ENCODE peak calls at places on chromosomes 7 and 10, in ten cellular contexts. R is CD4-positive, CD25-positive, alpha-beta regulatory T cell; K is colonic mucosa; Z is adrenal gland; L is HepG2; P is dorsolateral prefrontal cortex; E is mesenchymal stem cell; J is osteoblast; U is cardiac muscle cell; O is stomach. W is an unnamed sample.

GRCh38 chr7:44187636-44188416 is 1.4 kb downstream of the GCK start:
- DNase-seq in E (no peak), K (no peak), P (no peak), Z (no peak), U (no peak), R (no peak), L (no peak), O (no peak), J (no peak), W (no peak)

GRCh38 chr7:148481965-148482626 is 108.5 kb upstream of the C7orf33 start:
- DNase-seq in O (no peak), J (no peak), U (no peak), P (no peak), E (no peak), L (no peak), K (no peak), R (no peak), Z (no peak), W (no peak)

GRCh38 chr7:100100420-100101015 is 679 bp downstream of the MCM7 start:
- DNase-seq in L (peak; percentile 89), E (peak; percentile 99), R (peak; percentile 93), P (peak; percentile 76), J (peak; percentile 99), K (peak; percentile 91), U (peak; percentile 100), O (peak; percentile 95), Z (peak; percentile 94), W (peak; percentile 93)

GRCh38 chr7:102468416-102469350 is 3.9 kb downstream of the LRWD1 start:
- DNase-seq in R (no peak), J (peak; percentile 85), E (no peak), Z (peak; percentile 74), K (no peak), O (no peak), L (no peak), P (no peak), U (no peak), W (no peak)

GRCh38 chr10:70493660-70494234 is 15.2 kb downstream of the PALD1 start:
- DNase-seq in P (no peak), K (peak; percentile 36), U (no peak), J (no peak), L (no peak), Z (no peak), E (no peak), R (no peak), O (peak; percentile 38), W (no peak)

GRCh38 chr7:6530626-6531491 is 20.4 kb downstream of the GRID2IP start:
- DNase-seq in O (peak; percentile 42), R (peak; percentile 34), P (no peak), K (peak; percentile 43), L (no peak), E (no peak), U (no peak), Z (no peak), J (peak; percentile 73), W (no peak)

GRCh38 chr10:88372881-88373592 is 210.1 kb downstream of the RNLS start:
- DNase-seq in U (no peak), Z (no peak), E (no peak), O (no peak), P (no peak), L (no peak), K (no peak), R (no peak), J (no peak), W (no peak)

GRCh38 chr10:5861269-5862031 is 28.2 kb downstream of the ANKRD16 start:
- DNase-seq in Z (peak; percentile 71), J (peak; percentile 86), O (no peak), L (peak; percentile 83), P (no peak), R (no peak), K (no peak), E (peak; percentile 93), U (peak; percentile 76), W (peak; percentile 15)

GRCh38 chr10:84258034-84258695 is 13.3 kb downstream of the RGR start:
- DNase-seq in L (no peak), U (no peak), K (no peak), P (no peak), R (no peak), Z (no peak), J (peak; percentile 26), E (no peak), O (no peak), W (no peak)

GRCh38 chr7:149723082-149723767 is 50.2 kb downstream of the ZNF467 start:
- DNase-seq in P (no peak), K (no peak), E (no peak), Z (no peak), L (no peak), U (no peak), J (peak; percentile 57), O (no peak), R (no peak), W (no peak)
- H3K27me3 ChIP-seq in P (no peaks in the 10 kb centered on the region), K (no peaks in the 10 kb centered on the region), E (no peaks in the 10 kb centered on the region), Z (no peaks in the 10 kb centered on the region), L (no peaks in the 10 kb centered on the region), U (no peaks in the 10 kb centered on the region), J (no peaks in the 10 kb centered on the region), O (no peaks in the 10 kb centered on the region), R (no peaks in the 10 kb centered on the region), W (no peaks in the 10 kb centered on the region)

GRCh38 chr10:97400665-97401454 is at the start of gene RRP12:
- DNase-seq in K (peak; percentile 94), L (peak; percentile 99), J (peak; percentile 98), U (peak; percentile 99), P (peak; percentile 42), O (peak; percentile 90), Z (peak; percentile 96), E (peak; percentile 100), R (peak; percentile 93), W (peak; percentile 93)

GRCh38 chr10:97404044-97404443 is 2.9 kb upstream of the RRP12 start:
- DNase-seq in L (no peak), O (no peak), K (no peak), Z (no peak), U (no peak), E (no peak), P (no peak), R (no peak), J (no peak), W (no peak)

GRCh38 chr10:97396056-97396455 is 5.1 kb downstream of the RRP12 start:
- DNase-seq in E (peak; percentile 37), Z (no peak), U (no peak), K (no peak), R (no peak), J (no peak), O (no peak), L (no peak), P (no peak), W (no peak)

GRCh38 chr10:97401455-97401919 is 347 bp upstream of the RRP12 start:
- DNase-seq in L (no peak), Z (no peak), R (no peak), K (no peak), O (no peak), P (no peak), E (no peak), U (no peak), J (no peak), W (no peak)

DNA sequence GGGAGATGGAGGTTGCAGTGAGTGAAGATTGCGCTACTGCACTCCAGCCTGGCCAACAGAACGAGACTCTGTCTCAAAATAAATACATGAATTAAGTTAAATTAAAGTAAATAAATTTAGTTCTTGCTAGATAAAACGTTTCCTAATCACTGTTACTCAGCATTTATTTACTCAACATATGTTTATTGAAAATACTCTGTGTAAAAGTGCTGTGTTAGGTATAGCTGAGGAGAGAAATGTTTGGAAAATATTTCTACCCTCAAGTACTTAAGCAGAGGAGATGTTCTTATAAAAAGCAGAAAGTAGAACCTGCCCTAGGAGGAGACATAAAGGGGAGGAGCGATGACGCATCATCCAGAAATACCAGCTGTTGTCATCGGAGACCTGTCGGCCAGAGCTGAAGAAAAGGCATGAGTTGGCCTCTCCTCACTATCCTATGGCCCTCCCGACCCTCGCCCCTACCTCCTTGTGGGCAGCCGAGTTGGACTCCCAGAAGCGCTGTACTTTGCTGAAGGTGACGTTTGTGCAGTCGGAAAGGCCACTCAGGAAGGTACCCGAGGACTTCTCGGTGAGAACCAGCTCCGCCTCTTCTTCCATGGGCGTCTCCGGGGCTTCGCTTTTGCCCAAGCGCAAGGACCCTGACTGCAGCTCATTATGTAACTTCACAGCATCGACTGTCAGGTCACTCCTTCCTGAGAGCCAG is 1.1 kb downstream of the RRP12 start:
- DNase-seq in J (peak; percentile 87), Z (peak; percentile 80), O (peak; percentile 43), E (peak; percentile 92), K (peak; percentile 71), U (peak; percentile 61), R (peak; percentile 32), L (peak; percentile 56), P (no peak), W (peak; percentile 84)
- H3K27ac ChIP-seq in J (peak overlapping the region; percentile 97), Z (peak overlapping the region; percentile 85), O (peak overlapping the region; percentile 68), E (peak overlapping the region; percentile 38), K (peak overlapping the region; percentile 41), U (peak overlapping the region; percentile 78), R (peak overlapping the region; percentile 93), L (peak overlapping the region; percentile 83), P (peak overlapping the region; percentile 44), W (peak overlapping the region; percentile 49)

DNA sequence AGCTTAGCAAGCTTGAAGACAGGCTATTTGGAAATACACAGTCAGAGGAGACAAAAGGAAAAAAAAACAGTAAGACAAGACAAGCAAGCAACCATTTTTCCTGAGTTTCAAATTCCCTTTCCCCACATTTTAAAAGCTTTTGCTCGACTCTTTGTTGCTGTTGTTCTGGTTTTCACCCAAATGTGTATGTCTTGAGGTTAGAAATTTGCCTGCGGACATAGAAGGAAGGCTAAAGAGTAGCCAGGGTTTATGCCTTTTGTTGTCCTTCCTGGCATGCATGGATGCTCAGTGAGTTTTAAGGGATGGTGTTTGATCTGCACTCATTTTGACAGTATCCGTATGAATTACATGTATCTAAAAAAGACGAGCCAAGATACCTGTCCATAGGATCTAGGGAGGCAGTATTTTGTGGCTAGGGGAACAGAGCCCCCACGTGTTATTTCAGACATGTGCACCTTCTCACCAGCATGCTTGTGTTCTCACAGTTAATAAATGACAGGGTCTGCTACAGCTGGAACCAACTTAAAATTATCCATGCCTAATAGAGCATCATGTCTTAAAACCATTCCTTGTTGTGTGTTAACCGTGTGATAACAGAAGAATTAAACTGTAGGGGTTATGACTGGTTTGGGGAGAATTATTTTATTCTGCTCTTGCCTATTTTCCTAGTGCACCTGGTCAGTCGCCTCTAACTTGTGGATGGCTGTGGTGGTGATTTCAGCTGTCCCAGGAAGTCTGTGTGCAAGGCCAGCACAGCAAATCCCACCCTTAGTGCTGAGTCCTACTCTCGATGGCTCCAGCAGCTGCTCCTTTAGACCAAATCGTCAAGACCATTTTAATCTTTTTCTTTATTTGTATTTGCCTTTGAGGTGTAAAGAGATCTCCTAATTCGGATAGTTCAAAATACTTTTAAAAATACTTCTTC is 9.1 kb downstream of the WIPF3 start:
- DNase-seq in O (no peak), K (no peak), J (no peak), R (no peak), U (no peak), E (no peak), L (no peak), Z (no peak), P (no peak), W (peak; percentile 73)
- H3K27me3 ChIP-seq in O (no peaks in the 10 kb centered on the region), K (no peaks in the 10 kb centered on the region), J (peaks cover 48% of the 10 kb centered on the region), R (no peaks in the 10 kb centered on the region), U (peaks cover 42% of the 10 kb centered on the region), E (peaks cover 13% of the 10 kb centered on the region), L (peaks cover 9% of the 10 kb centered on the region), Z (no peaks in the 10 kb centered on the region), P (no peaks in the 10 kb centered on the region), W (peaks cover 2% of the 10 kb centered on the region)

DNA sequence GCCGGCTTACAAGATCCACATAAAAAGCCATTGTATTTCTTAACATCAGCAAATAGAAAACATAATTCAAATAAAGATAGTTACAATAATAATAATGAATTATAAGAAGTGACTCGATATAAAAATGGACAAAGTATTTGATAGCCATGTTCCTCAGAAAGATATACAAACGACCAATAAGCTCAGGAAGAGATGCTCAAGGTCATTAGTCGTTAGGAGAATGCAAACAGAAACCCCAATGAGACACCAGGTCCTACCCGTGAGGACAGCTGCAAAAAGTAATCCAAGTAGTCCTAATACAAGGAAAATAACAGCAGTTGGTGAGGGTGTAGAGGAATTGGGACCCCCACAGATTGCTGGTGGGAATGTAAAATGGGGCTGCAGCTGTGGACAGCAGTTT is 54.2 kb upstream of the INPP5A start:
- DNase-seq in K (no peak), J (peak; percentile 70), L (no peak), R (no peak), O (no peak), U (no peak), Z (no peak), E (peak; percentile 5), P (no peak), W (no peak)
- H3K27ac ChIP-seq in K (no peak overlapping the region), J (no peak overlapping the region), L (no peak overlapping the region), R (no peak overlapping the region), O (no peak overlapping the region), U (no peak overlapping the region), Z (no peak overlapping the region), E (no peak overlapping the region), P (no peak overlapping the region), W (no peak overlapping the region)

W was measured in SJCRH30.